ENCODE peak calls at places on chromosome 14, in six cellular contexts. P, B, T, L, J and C are unnamed samples.

GRCh38 chr14:33773205-33774030 is 177.5 kb downstream of the EGLN3 start:
- DNase-seq in P (no peak), B (no peak), T (no peak), L (no peak), J (no peak), C (no peak)

GRCh38 chr14:28867571-28867970 is 101.0 kb downstream of the FOXG1 start:
- DNase-seq in P (no peak), B (no peak), T (no peak), L (no peak), J (no peak), C (no peak)

GRCh38 chr14:70655110-70655826 is 13.6 kb downstream of the TTC9 start:
- DNase-seq in P (peak), B (peak), T (peak), L (no peak), J (no peak), C (no peak)

GRCh38 chr14:86035882-86036281 is 505.9 kb downstream of the FLRT2 start:
- DNase-seq in P (no peak), B (no peak), T (no peak), L (no peak), J (peak), C (peak)

GRCh38 chr14:105925615-105926414 is 399.4 kb downstream of the TMEM121 start:
- DNase-seq in P (no peak), B (no peak), T (no peak), L (no peak), J (no peak), C (no peak)

GRCh38 chr14:62736426-62737043 is 308.7 kb downstream of the KCNH5 start:
- DNase-seq in P (no peak), B (no peak), T (no peak), L (no peak), J (peak), C (no peak)

GRCh38 chr14:24274101-24274543 is 2.7 kb upstream of the RABGGTA start:
- DNase-seq in P (peak), B (peak), T (no peak), L (no peak), J (no peak), C (peak)

GRCh38 chr14:100147181-100147631 is 12.2 kb downstream of the DEGS2 start:
- DNase-seq in P (no peak), B (no peak), T (no peak), L (no peak), J (no peak), C (no peak)

GRCh38 chr14:99779751-99780150 is 13.5 kb upstream of the EML1 start:
- DNase-seq in P (no peak), B (no peak), T (no peak), L (no peak), J (peak), C (no peak)

GRCh38 chr14:80211143-80212024 is at the start of gene DIO2:
- DNase-seq in P (no peak), B (no peak), T (no peak), L (no peak), J (peak), C (no peak)

GRCh38 chr14:60064491-60065072 is 27.1 kb upstream of the PCNX4 start:
- DNase-seq in P (peak), B (no peak), T (no peak), L (no peak), J (peak), C (peak)

GRCh38 chr14:71491925-71492324 is 440.3 kb upstream of the RGS6 start:
- DNase-seq in P (no peak), B (no peak), T (no peak), L (no peak), J (no peak), C (no peak)

GRCh38 chr14:68146812-68147211 is 327.2 kb downstream of the RAD51B start:
- DNase-seq in P (no peak), B (no peak), T (no peak), L (peak), J (peak), C (no peak)

GRCh38 chr14:50985816-50986396 is 41.6 kb upstream of the PYGL start:
- DNase-seq in P (no peak), B (no peak), T (no peak), L (no peak), J (no peak), C (no peak)

GRCh38 chr14:92993302-92993701 is 70.4 kb downstream of the CHGA start:
- DNase-seq in P (no peak), B (no peak), T (no peak), L (no peak), J (no peak), C (no peak)

GRCh38 chr14:61533513-61534255 is 161.6 kb upstream of the HIF1A start:
- DNase-seq in P (no peak), B (no peak), T (no peak), L (no peak), J (no peak), C (no peak)

GRCh38 chr14:21626491-21627230 is 8.1 kb downstream of the OR10G2 start:
- DNase-seq in P (no peak), B (no peak), T (no peak), L (no peak), J (no peak), C (no peak)

GRCh38 chr14:100525615-100526014 is 61.6 kb downstream of the BEGAIN start:
- DNase-seq in P (no peak), B (peak), T (no peak), L (no peak), J (no peak), C (no peak)

GRCh38 chr14:95465936-95466335 is 50.5 kb downstream of the SYNE3 start:
- DNase-seq in P (no peak), B (no peak), T (no peak), L (no peak), J (no peak), C (no peak)

GRCh38 chr14:56782701-56783100 is 27.6 kb downstream of the OTX2 start:
- DNase-seq in P (no peak), B (no peak), T (no peak), L (no peak), J (no peak), C (no peak)

GRCh38 chr14:23938823-23939222 is 14.7 kb upstream of the DHRS4 start:
- DNase-seq in P (no peak), B (no peak), T (no peak), L (no peak), J (no peak), C (no peak)

GRCh38 chr14:81125536-81125935 is 95.2 kb downstream of the GTF2A1 start:
- DNase-seq in P (no peak), B (no peak), T (no peak), L (no peak), J (no peak), C (no peak)

GRCh38 chr14:97791906-97792305 is 994.7 kb downstream of the VRK1 start:
- DNase-seq in P (no peak), B (no peak), T (no peak), L (no peak), J (no peak), C (no peak)

GRCh38 chr14:27190286-27190685 is 592.5 kb upstream of the NOVA1 start:
- DNase-seq in P (no peak), B (no peak), T (no peak), L (no peak), J (no peak), C (no peak)

GRCh38 chr14:23588884-23589598 is 10.5 kb upstream of the JPH4 start:
- DNase-seq in P (peak), B (peak), T (no peak), L (peak), J (peak), C (peak)

GRCh38 chr14:95305145-95305544 is 14.6 kb downstream of the CLMN start:
- DNase-seq in P (no peak), B (no peak), T (no peak), L (no peak), J (no peak), C (no peak)

GRCh38 chr14:21092147-21093011 is 6.1 kb downstream of the ZNF219 start:
- DNase-seq in P (no peak), B (peak), T (no peak), L (peak), J (peak), C (peak)

GRCh38 chr14:85934886-85935254 is 404.9 kb downstream of the FLRT2 start:
- DNase-seq in P (peak), B (no peak), T (no peak), L (no peak), J (peak), C (peak)

GRCh38 chr14:51806624-51807023 is 53.8 kb upstream of the GNG2 start:
- DNase-seq in P (no peak), B (no peak), T (no peak), L (no peak), J (no peak), C (no peak)

GRCh38 chr14:68463705-68464104 is 329.2 kb downstream of the ZFP36L1 start:
- DNase-seq in P (no peak), B (no peak), T (no peak), L (no peak), J (peak), C (no peak)

GRCh38 chr14:99234982-99235491 is 37.0 kb downstream of the BCL11B start:
- DNase-seq in P (no peak), B (no peak), T (no peak), L (no peak), J (no peak), C (no peak)

GRCh38 chr14:19947413-19948090 is 16.8 kb downstream of the OR4K1 start:
- DNase-seq in P (no peak), B (no peak), T (no peak), L (no peak), J (no peak), C (no peak)

GRCh38 chr14:94646481-94646880 is 34.3 kb downstream of the SERPINA3 start:
- DNase-seq in P (no peak), B (no peak), T (no peak), L (no peak), J (no peak), C (no peak)

GRCh38 chr14:70448633-70449032 is 3.3 kb upstream of the ADAM21 start:
- DNase-seq in P (no peak), B (no peak), T (no peak), L (no peak), J (peak), C (no peak)

GRCh38 chr14:61444215-61444768 is 122.9 kb downstream of the PRKCH start:
- DNase-seq in P (no peak), B (no peak), T (no peak), L (no peak), J (no peak), C (no peak)

GRCh38 chr14:95662376-95663186 is 23.6 kb upstream of the TCL1B start:
- DNase-seq in P (peak), B (no peak), T (no peak), L (no peak), J (no peak), C (no peak)

GRCh38 chr14:83779266-83779665 is 1750.7 kb upstream of the FLRT2 start:
- DNase-seq in P (no peak), B (no peak), T (no peak), L (no peak), J (no peak), C (no peak)

GRCh38 chr14:58078068-58078467 is 73.9 kb downstream of the ARMH4 start:
- DNase-seq in P (no peak), B (no peak), T (no peak), L (no peak), J (no peak), C (no peak)

GRCh38 chr14:90827919-90828610 is 11.8 kb upstream of the TTC7B start:
- DNase-seq in P (peak), B (peak), T (peak), L (peak), J (peak), C (peak)
- TF ChIP-seq POLR2A in P (no peak), B (no peak), T (peak), L (peak), J (no peak), C (peak)

GRCh38 chr14:104795781-104796681 is 483 bp upstream of the AKT1 start:
- DNase-seq in P (no peak), B (peak), T (no peak), L (no peak), J (no peak), C (peak)
- TF ChIP-seq POLR2A in P (peak), B (no peak), T (peak), L (peak), J (peak), C (peak)

GRCh38 chr14:53523226-53523625 is 370.1 kb upstream of the DDHD1 start:
- DNase-seq in P (no peak), B (no peak), T (no peak), L (no peak), J (no peak), C (no peak)
- TF ChIP-seq POLR2A in P (no peak), B (no peak), T (no peak), L (no peak), J (no peak), C (no peak)

DNA sequence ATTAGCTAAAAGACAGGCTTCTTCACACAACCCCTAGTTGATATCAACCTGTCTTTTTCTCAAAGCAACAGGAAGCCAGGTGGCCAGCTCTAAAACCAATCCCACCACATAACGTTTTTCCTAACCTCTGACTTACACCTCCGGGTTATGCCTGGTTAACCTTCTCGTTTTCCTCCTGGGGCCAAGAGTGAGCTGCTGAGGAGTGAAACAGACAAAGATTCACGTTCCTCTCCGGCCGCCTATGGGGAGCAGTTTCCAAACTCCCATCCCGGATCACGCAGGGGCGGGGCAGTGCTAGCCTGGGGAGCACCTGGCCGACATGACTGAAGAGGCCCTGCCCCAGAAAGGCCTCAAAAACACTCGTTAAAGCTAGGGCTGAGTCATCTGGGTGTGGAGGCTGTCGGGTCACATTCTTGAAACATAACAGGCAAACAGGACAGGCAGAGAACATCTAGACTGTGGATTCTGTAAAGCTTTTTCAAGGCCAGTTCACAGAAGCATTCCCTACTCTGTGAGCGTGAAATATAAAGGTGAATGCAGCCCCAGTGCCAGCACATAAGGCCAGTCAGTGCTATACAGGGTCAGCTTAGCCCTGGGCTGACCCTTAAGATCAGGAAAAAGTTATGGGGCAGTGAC is 25.9 kb upstream of the LGALS3 start:
- DNase-seq in P (peak), B (peak), T (peak), L (peak), J (peak), C (peak)
- TF ChIP-seq POLR2A in P (peak), B (no peak), T (no peak), L (peak), J (peak), C (peak)